ENCODE peak calls at places on chromosome 17, in five cellular contexts. Y is AG09309, H is ACHN, G is endothelial cell of umbilical vein, A is body of pancreas. S is an unnamed sample.
A peak's percentile ranks its signal among the peaks of the same experiment; 100 is the strongest.

GRCh38 chr17:40597168-40598020 is 32.1 kb upstream of the CCR7 start:
- DNase-seq in G (no peak), Y (no peak), A (no peak), H (no peak), S (no peak)

GRCh38 chr17:10018461-10018891 is 113.4 kb upstream of the RCVRN start:
- DNase-seq in A (peak; percentile 32), H (no peak), Y (no peak), G (no peak), S (no peak)

GRCh38 chr17:66135219-66135618 is 56.7 kb downstream of the CEP112 start:
- DNase-seq in Y (no peak), A (no peak), G (no peak), H (no peak), S (no peak)

GRCh38 chr17:31190351-31190750 is 95.6 kb downstream of the NF1 start:
- DNase-seq in Y (no peak), A (no peak), H (no peak), G (peak; percentile 44), S (no peak)

GRCh38 chr17:56851008-56851407 is 17.1 kb downstream of the DGKE start:
- DNase-seq in H (no peak), G (no peak), Y (no peak), A (no peak), S (no peak)

GRCh38 chr17:7932949-7933348 is 943 bp downstream of the CNTROB start:
- DNase-seq in A (peak; percentile 51), Y (no peak), G (peak; percentile 52), H (peak; percentile 73), S (no peak)

GRCh38 chr17:55722742-55723487 is at the start of gene TMEM100:
- DNase-seq in Y (peak; percentile 63), A (peak; percentile 33), G (peak; percentile 73), H (peak; percentile 27), S (peak; percentile 57)

GRCh38 chr17:28985950-28986713 is 19.7 kb downstream of the SEZ6 start:
- DNase-seq in Y (no peak), G (no peak), A (no peak), H (no peak), S (no peak)

GRCh38 chr17:29566473-29567361 is at the start of gene ABHD15:
- DNase-seq in G (peak; percentile 79), H (peak; percentile 88), Y (no peak), A (peak; percentile 82), S (no peak)

GRCh38 chr17:16987001-16987829 is 15.3 kb upstream of the TNFRSF13B start:
- DNase-seq in H (no peak), A (no peak), Y (no peak), G (no peak), S (no peak)

GRCh38 chr17:47628014-47628413 is 21.7 kb upstream of the KPNB1 start:
- DNase-seq in G (no peak), A (no peak), Y (no peak), H (no peak), S (no peak)

GRCh38 chr17:49705254-49705653 is 2.5 kb downstream of the SLC35B1 start:
- DNase-seq in A (no peak), H (no peak), Y (no peak), G (no peak), S (no peak)

GRCh38 chr17:607341-608060 is 107.1 kb downstream of the VPS53 start:
- DNase-seq in Y (no peak), A (no peak), H (no peak), G (no peak), S (no peak)

GRCh38 chr17:59165933-59166342 is 10.4 kb downstream of the PRR11 start:
- DNase-seq in Y (no peak), A (peak; percentile 5), H (peak; percentile 79), G (peak; percentile 80), S (no peak)

GRCh38 chr17:36947922-36948716 is 635 bp upstream of the AATF start:
- DNase-seq in Y (no peak), G (no peak), H (peak; percentile 53), A (no peak), S (no peak)

GRCh38 chr17:1890758-1891450 is 61.1 kb downstream of the RPA1 start:
- DNase-seq in Y (no peak), A (no peak), G (no peak), H (no peak), S (no peak)

GRCh38 chr17:30263552-30264333 is 28.0 kb downstream of the BLMH start:
- DNase-seq in A (peak; percentile 61), H (peak; percentile 79), G (peak; percentile 96), Y (peak; percentile 29), S (peak; percentile 79)

GRCh38 chr17:18025596-18026407 is 13.2 kb downstream of the ATPAF2 start:
- DNase-seq in Y (peak; percentile 24), A (no peak), H (no peak), G (peak; percentile 19), S (no peak)

GRCh38 chr17:68019336-68019674 is 16.2 kb upstream of the KPNA2 start:
- DNase-seq in A (no peak), Y (no peak), H (no peak), G (no peak), S (no peak)

GRCh38 chr17:50618300-50618699 is 16.4 kb upstream of the ABCC3 start:
- DNase-seq in G (no peak), H (no peak), A (no peak), Y (no peak), S (no peak)

GRCh38 chr17:17667947-17668346 is 13.3 kb upstream of the RAI1 start:
- DNase-seq in A (no peak), G (no peak), Y (no peak), H (no peak), S (no peak)

GRCh38 chr17:65561394-65562205 is at the start of gene AXIN2:
- DNase-seq in H (peak; percentile 92), G (peak; percentile 87), Y (peak; percentile 38), A (peak; percentile 93), S (peak; percentile 63)

GRCh38 chr17:82173351-82174041 is 39.1 kb downstream of the CCDC57 start:
- DNase-seq in G (no peak), Y (no peak), H (no peak), A (no peak), S (no peak)

GRCh38 chr17:19237389-19238166 is 412 bp downstream of the EPN2 start:
- DNase-seq in Y (no peak), H (peak; percentile 24), G (peak; percentile 51), A (peak; percentile 36), S (no peak)

GRCh38 chr17:52287611-52288010 is 129.1 kb upstream of the CA10 start:
- DNase-seq in A (no peak), H (no peak), Y (no peak), G (no peak), S (no peak)

GRCh38 chr17:4919511-4920047 is 12.5 kb upstream of the GP1BA start:
- DNase-seq in G (no peak), H (no peak), A (no peak), Y (no peak), S (no peak)

GRCh38 chr17:19773534-19773933 is 25.4 kb upstream of the ALDH3A1 start:
- DNase-seq in Y (no peak), G (no peak), A (no peak), H (no peak), S (no peak)

GRCh38 chr17:4161179-4161559 is 18.2 kb downstream of the CYB5D2 start:
- DNase-seq in H (peak; percentile 52), Y (peak; percentile 31), A (no peak), G (peak; percentile 69), S (peak; percentile 29)

GRCh38 chr17:58032691-58033415 is 25.8 kb upstream of the SRSF1 start:
- DNase-seq in Y (no peak), G (no peak), H (no peak), A (no peak), S (no peak)